ENCODE peak calls at places on chromosomes 6 and 20, in six cellular contexts. T is body of pancreas, D is heart left ventricle, J is fibroblast of mammary gland, L is Peyer's patch, F is GM12865. S is an unnamed sample.
A peak's percentile ranks its signal among the peaks of the same experiment; 100 is the strongest.

GRCh38 chr20:36010745-36011326 is 42.4 kb downstream of the CNBD2 start:
- DNase-seq in T (no peak), D (no peak), J (no peak), L (no peak), F (no peak), S (no peak)

GRCh38 chr20:52150440-52151258 is 40.9 kb downstream of the ZFP64 start:
- DNase-seq in T (peak; percentile 9), D (no peak), J (peak; percentile 54), L (no peak), F (peak; percentile 55), S (peak; percentile 56)

GRCh38 chr6:21467091-21467490 is 126.5 kb upstream of the SOX4 start:
- DNase-seq in T (no peak), D (no peak), J (no peak), L (no peak), F (no peak), S (no peak)

GRCh38 chr6:106967936-106968555 is 6.5 kb downstream of the CD24 start:
- DNase-seq in T (no peak), D (no peak), J (no peak), L (no peak), F (no peak), S (no peak)

GRCh38 chr6:152244998-152245630 is 392.0 kb downstream of the SYNE1 start:
- DNase-seq in T (no peak), D (no peak), J (peak; percentile 48), L (no peak), F (no peak), S (no peak)

GRCh38 chr20:34923414-34923813 is 32.2 kb downstream of the GSS start:
- DNase-seq in T (no peak), D (no peak), J (no peak), L (no peak), F (no peak), S (no peak)

GRCh38 chr6:161908872-161909271 is 635.0 kb upstream of the AGPAT4 start:
- DNase-seq in T (no peak), D (no peak), J (no peak), L (no peak), F (no peak), S (peak; percentile 31)

GRCh38 chr6:41477572-41477971 is 68.6 kb upstream of the FOXP4 start:
- DNase-seq in T (no peak), D (no peak), J (no peak), L (no peak), F (no peak), S (no peak)

GRCh38 chr6:11277275-11278206 is 45.1 kb upstream of the NEDD9 start:
- DNase-seq in T (no peak), D (no peak), J (peak; percentile 31), L (no peak), F (peak; percentile 88), S (peak; percentile 81)

GRCh38 chr6:126937426-126937825 is 181.0 kb upstream of the RSPO3 start:
- DNase-seq in T (no peak), D (no peak), J (peak; percentile 38), L (no peak), F (no peak), S (no peak)

GRCh38 chr6:168939771-168940170 is 313.9 kb downstream of the THBS2 start:
- DNase-seq in T (no peak), D (no peak), J (no peak), L (no peak), F (no peak), S (no peak)

GRCh38 chr6:168941036-168941435 is 312.6 kb downstream of the THBS2 start:
- DNase-seq in T (no peak), D (no peak), J (no peak), L (no peak), F (no peak), S (no peak)

GRCh38 chr6:168939041-168939440 is 314.6 kb downstream of the THBS2 start:
- DNase-seq in T (no peak), D (no peak), J (no peak), L (no peak), F (no peak), S (no peak)

GRCh38 chr6:168937061-168937460 is 316.6 kb downstream of the THBS2 start:
- DNase-seq in T (no peak), D (no peak), J (peak; percentile 12), L (no peak), F (no peak), S (no peak)

GRCh38 chr6:168938546-168938945 is 315.1 kb downstream of the THBS2 start:
- DNase-seq in T (no peak), D (peak; percentile 37), J (no peak), L (no peak), F (no peak), S (no peak)
- TF ChIP-seq CTCF in T (no peak), D (no peak), J (no peak), L (no peak), F (no peak), S (no peak)

DNA sequence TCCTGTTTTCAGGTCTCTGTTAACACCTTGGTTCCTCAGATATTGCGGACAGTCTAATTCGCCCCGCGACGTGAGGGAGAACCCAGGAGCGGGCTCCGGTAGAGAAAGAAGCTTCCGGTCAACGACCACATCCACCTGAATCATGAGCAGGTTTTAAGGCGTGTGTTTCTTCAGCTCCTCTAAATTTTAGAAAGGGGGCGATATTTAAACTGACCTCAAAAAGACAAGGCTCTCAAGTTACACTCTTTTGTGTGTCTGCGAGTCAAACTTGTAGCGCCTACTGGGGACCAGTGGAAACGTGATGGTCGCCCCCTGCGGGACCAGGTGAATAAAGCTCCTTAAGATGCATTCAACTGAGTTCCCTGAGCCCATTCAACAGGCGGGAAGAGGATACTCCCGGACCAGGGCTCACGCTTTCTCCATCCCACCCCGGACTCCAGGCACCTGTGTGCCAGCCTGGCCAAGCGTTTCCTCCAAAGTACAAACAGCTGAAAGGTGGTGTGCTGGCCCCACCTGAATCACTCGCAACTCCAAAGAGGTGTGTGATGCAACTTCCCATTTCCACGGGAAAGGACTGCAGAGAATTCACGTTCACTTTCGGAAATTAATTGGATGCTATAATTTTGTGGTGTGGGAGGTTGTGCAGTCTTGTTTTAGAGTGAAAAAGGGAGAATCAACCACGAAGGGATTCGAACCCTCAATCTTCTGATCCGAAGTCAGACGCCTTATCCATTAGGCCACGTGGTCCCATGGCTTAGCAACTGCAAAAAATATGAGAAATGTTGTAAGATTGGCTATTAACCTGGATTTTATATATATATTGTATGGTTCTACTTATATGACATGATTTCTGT is 17.0 kb downstream of the GPX5 start:
- DNase-seq in T (peak; percentile 73), D (no peak), J (peak; percentile 83), L (no peak), F (peak; percentile 88), S (peak; percentile 77)
- H3K4me3 ChIP-seq in T (no peak overlapping the region), D (no peak overlapping the region), J (peak overlapping the region; percentile 56), L (peak overlapping the region; percentile 36), F (peak overlapping the region; percentile 63), S (peak overlapping the region; percentile 37)

GRCh38 chr6:44224978-44225330 is 1.6 kb downstream of the SLC29A1 start:
- DNase-seq in T (no peak), D (no peak), J (no peak), L (no peak), F (no peak), S (no peak)

GRCh38 chr6:44223471-44224153 is at the start of gene SLC29A1:
- DNase-seq in T (peak; percentile 82), D (peak; percentile 91), J (no peak), L (peak; percentile 82), F (peak; percentile 86), S (peak; percentile 33)

GRCh38 chr6:44222987-44223470 is 366 bp upstream of the SLC29A1 start:
- DNase-seq in T (no peak), D (no peak), J (no peak), L (no peak), F (no peak), S (no peak)

GRCh38 chr6:44225579-44226325 is 2.4 kb downstream of the SLC29A1 start:
- DNase-seq in T (no peak), D (no peak), J (no peak), L (no peak), F (no peak), S (no peak)

GRCh38 chr6:44224154-44224977 is 971 bp downstream of the SLC29A1 start:
- DNase-seq in T (no peak), D (no peak), J (no peak), L (no peak), F (peak; percentile 43), S (no peak)
- TF ChIP-seq CTCF in T (no peak), D (no peak), J (no peak), L (no peak), F (no peak), S (no peak)

DNA sequence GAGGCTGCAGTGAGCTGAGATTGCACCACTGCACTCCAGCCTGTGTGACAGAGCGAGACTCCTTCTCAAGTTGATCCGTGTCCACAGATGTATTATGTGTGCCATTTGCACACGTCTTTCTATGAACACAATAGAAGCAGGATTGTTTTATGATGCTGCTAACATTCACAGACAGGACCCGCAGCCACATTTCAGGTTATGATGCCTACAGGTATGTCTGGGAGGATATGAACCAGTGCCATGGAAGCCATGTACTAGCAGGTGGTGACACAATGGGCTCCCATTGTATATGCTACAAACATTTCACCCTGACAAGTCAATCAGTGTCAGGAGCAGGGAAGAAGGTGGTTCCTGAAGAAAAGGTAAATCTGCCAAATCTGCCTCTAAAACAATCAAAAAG is 4.3 kb downstream of the TRAM2 start:
- DNase-seq in T (no peak), D (no peak), J (no peak), L (no peak), F (no peak), S (no peak)
- H3K4me3 ChIP-seq in T (no peak overlapping the region), D (no peak overlapping the region), J (peak overlapping the region; percentile 98), L (no peak overlapping the region), F (no peak overlapping the region), S (no peak overlapping the region)

DNA sequence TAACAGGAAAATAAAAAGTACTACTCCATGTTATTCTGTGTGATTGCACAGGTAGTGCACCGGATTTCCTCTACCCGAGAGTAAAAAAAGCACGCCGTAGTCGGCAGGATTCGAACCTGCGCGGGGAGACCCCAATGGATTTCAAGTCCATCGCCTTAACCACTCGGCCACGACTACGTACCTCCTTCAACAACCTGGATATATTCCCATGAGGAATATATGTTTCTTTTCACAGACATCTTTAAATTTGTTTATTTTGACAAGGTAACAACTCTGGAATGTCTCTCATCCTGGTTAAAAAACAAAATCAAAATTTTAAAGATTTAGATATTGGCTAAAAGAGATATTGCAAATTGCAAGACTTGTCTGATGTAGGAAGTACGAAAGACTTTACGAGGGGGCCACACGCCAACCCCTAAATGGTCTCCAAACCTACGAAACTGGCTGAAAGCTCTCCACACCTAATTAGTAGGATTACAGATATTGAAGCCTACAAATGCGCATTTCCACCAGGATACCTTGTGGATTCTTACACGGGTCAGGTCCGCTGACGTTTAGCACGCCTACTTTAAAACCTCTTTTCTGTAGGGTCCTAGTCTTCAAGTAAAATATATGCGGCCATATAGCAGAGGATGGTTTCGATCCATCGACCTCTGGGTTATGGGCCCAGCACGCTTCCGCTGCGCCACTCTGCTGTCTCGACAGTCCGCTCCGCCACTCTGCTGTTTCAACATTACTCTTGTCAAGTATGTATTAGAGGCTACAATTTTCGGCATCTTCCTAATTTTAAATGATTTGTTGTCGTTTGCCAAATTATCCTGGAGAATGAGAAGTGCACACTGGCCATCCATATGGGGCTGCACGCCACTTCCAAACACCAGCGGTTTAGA is 52.3 kb upstream of the BTN3A2 start:
- DNase-seq in T (peak; percentile 87), D (peak; percentile 75), J (peak; percentile 91), L (peak; percentile 84), F (peak; percentile 92), S (peak; percentile 91)
- TF ChIP-seq CTCF in T (no peak), D (no peak), J (no peak), L (no peak), F (no peak), S (no peak)

S was measured in astrocyte of the spinal cord.